ENCODE peak calls at places on chromosomes 1 and 21, in nine cellular contexts. J, O, V, Q, G, E, Z, P and R are unnamed samples.
A peak's percentile ranks its signal among the peaks of the same experiment; 100 is the strongest.

GRCh38 chr1:179881642-179882252 is 338 bp upstream of the TOR1AIP1 start:
- DNase-seq in J (peak; percentile 97), O (peak; percentile 62), V (peak; percentile 83), Q (no peak), G (no peak), E (peak; percentile 90), Z (peak; percentile 97), P (no peak), R (peak; percentile 87)

GRCh38 chr1:212012034-212012740 is 23.2 kb downstream of the INTS7 start:
- DNase-seq in J (peak; percentile 70), O (peak; percentile 89), V (peak; percentile 82), Q (peak; percentile 74), G (peak; percentile 75), E (peak; percentile 34), Z (peak; percentile 73), P (peak; percentile 71), R (peak; percentile 94)

GRCh38 chr21:30194701-30195299 is 21.1 kb downstream of the CLDN8 start:
- DNase-seq in J (no peak), O (peak; percentile 76), V (peak; percentile 81), Q (peak; percentile 38), G (peak; percentile 74), E (no peak), Z (peak; percentile 15), P (no peak), R (no peak)

GRCh38 chr21:37427221-37427620 is 60.6 kb downstream of the DYRK1A start:
- DNase-seq in J (no peak), O (peak; percentile 21), V (no peak), Q (no peak), G (no peak), E (no peak), Z (no peak), P (no peak), R (no peak)

GRCh38 chr1:93607814-93608187 is 73.8 kb downstream of the BCAR3 start:
- DNase-seq in J (no peak), O (peak; percentile 27), V (no peak), Q (no peak), G (no peak), E (peak; percentile 77), Z (no peak), P (no peak), R (peak; percentile 87)

GRCh38 chr1:156896490-156897033 is 3.0 kb downstream of the PEAR1 start:
- DNase-seq in J (peak; percentile 80), O (peak; percentile 96), V (peak; percentile 56), Q (no peak), G (peak; percentile 57), E (peak; percentile 92), Z (peak; percentile 84), P (peak; percentile 54), R (peak; percentile 98)

GRCh38 chr1:119987112-119987511 is 82.3 kb downstream of the NOTCH2 start:
- DNase-seq in J (peak; percentile 20), O (peak; percentile 80), V (no peak), Q (no peak), G (no peak), E (peak; percentile 97), Z (peak; percentile 88), P (no peak), R (peak; percentile 54)

GRCh38 chr1:41672173-41672572 is 187.7 kb upstream of the EDN2 start:
- DNase-seq in J (no peak), O (peak; percentile 94), V (no peak), Q (no peak), G (no peak), E (peak; percentile 81), Z (peak; percentile 53), P (no peak), R (peak; percentile 91)

GRCh38 chr1:223842784-223843183 is 3.0 kb downstream of the TP53BP2 start:
- DNase-seq in J (no peak), O (no peak), V (no peak), Q (no peak), G (no peak), E (no peak), Z (no peak), P (no peak), R (no peak)

GRCh38 chr1:213067366-213067765 is 16.3 kb downstream of the RPS6KC1 start:
- DNase-seq in J (no peak), O (no peak), V (no peak), Q (no peak), G (no peak), E (no peak), Z (no peak), P (no peak), R (peak; percentile 29)

GRCh38 chr1:69835924-69836323 is 268.2 kb downstream of the LRRC7 start:
- DNase-seq in J (no peak), O (no peak), V (no peak), Q (no peak), G (no peak), E (no peak), Z (no peak), P (no peak), R (no peak)

GRCh38 chr1:108320851-108321250 is 77.0 kb upstream of the NBPF4 start:
- DNase-seq in J (no peak), O (no peak), V (no peak), Q (no peak), G (no peak), E (no peak), Z (no peak), P (no peak), R (no peak)

GRCh38 chr1:206094024-206094423 is 23.2 kb downstream of the AVPR1B start:
- DNase-seq in J (no peak), O (no peak), V (no peak), Q (no peak), G (no peak), E (no peak), Z (no peak), P (no peak), R (no peak)

GRCh38 chr1:47189844-47190562 is at the start of gene PDZK1IP1:
- DNase-seq in J (peak; percentile 56), O (no peak), V (peak; percentile 46), Q (no peak), G (peak; percentile 67), E (peak; percentile 63), Z (peak; percentile 50), P (peak; percentile 47), R (peak; percentile 92)

GRCh38 chr21:34728479-34728878 is 59.7 kb downstream of the CLIC6 start:
- DNase-seq in J (no peak), O (peak; percentile 21), V (no peak), Q (no peak), G (no peak), E (no peak), Z (no peak), P (no peak), R (no peak)

GRCh38 chr1:117059334-117059677 is 820 bp upstream of the TTF2 start:
- DNase-seq in J (no peak), O (peak; percentile 56), V (no peak), Q (peak; percentile 85), G (no peak), E (no peak), Z (no peak), P (no peak), R (peak; percentile 43)

GRCh38 chr1:98949166-98949565 is 55.5 kb downstream of the PLPPR5 start:
- DNase-seq in J (no peak), O (no peak), V (no peak), Q (no peak), G (no peak), E (no peak), Z (no peak), P (no peak), R (no peak)

GRCh38 chr1:107670397-107670796 is 294.6 kb downstream of the VAV3 start:
- DNase-seq in J (no peak), O (no peak), V (no peak), Q (no peak), G (no peak), E (no peak), Z (no peak), P (no peak), R (peak; percentile 37)

GRCh38 chr1:43235451-43236121 is 34.2 kb upstream of the TMEM125 start:
- DNase-seq in J (no peak), O (peak; percentile 21), V (no peak), Q (no peak), G (no peak), E (no peak), Z (no peak), P (no peak), R (no peak)
- TF ChIP-seq CTCF in J (no peak), O (no peak), V (no peak), Q (no peak), G (no peak), E (no peak), Z (no peak), P (no peak), R (no peak)

GRCh38 chr1:200330770-200331428 is 78.9 kb downstream of the ZNF281 start:
- DNase-seq in J (no peak), O (no peak), V (peak; percentile 39), Q (no peak), G (peak; percentile 74), E (no peak), Z (no peak), P (no peak), R (no peak)
- H2AFZ ChIP-seq in J (peak overlapping the region; percentile 12), O (no peak overlapping the region), V (peak overlapping the region; percentile 57), Q (no peak overlapping the region), G (no peak overlapping the region), E (no peak overlapping the region), Z (no peak overlapping the region), P (no peak overlapping the region), R (no peak overlapping the region)

GRCh38 chr21:42218836-42219605 is at the start of gene ABCG1:
- DNase-seq in J (peak; percentile 18), O (peak; percentile 42), V (peak; percentile 87), Q (peak; percentile 70), G (peak; percentile 88), E (no peak), Z (no peak), P (peak; percentile 68), R (peak; percentile 58)
- H3K27ac ChIP-seq in J (peak within 1 kb of the TSS; percentile 53), O (no peak within 1 kb of the TSS), V (no peak within 1 kb of the TSS), Q (peak within 1 kb of the TSS; percentile 78), G (no peak within 1 kb of the TSS), E (no peak within 1 kb of the TSS), Z (no peak within 1 kb of the TSS), P (no peak within 1 kb of the TSS), R (no peak within 1 kb of the TSS)

DNA sequence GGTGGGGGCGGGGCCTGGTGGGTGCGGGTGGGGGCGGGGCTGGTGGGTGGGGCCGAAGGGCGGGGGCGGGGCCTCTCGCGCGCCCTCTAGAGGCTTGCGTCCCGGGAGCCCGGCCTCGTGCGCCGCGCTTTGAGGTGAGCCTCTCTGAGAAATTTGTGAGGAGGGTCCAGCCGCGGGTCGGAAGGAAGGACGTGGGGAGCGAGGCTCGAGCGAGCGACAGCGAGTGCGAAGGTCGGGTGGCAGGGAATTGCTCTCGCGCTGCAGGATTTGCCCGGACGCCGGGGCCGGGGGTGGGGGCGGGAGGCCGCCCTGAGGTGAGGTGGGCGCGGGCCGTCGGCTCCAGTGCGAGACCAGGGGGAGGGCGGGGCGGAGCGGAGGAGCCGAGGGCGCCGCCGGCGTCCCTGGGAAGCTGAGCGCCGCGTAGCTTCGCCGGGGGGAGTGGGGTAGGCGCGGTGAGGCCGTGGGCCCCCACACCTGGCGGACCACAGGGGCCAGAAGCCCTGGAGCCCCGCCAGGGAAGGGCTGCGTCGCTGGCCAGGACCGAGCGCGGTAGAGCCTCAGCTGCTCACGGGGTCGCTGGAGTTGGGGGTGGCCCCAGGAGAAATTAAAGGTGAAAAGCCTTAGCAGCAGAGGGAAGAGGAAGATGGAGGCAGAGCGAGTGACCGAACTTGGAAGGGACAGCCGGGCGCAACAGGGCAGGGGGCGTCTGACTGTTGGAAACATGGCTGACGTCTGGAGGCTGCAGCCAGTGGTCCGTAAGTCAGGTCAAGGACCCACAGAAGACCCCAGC is 754 bp upstream of the LSS start:
- DNase-seq in J (peak; percentile 51), O (peak; percentile 37), V (peak; percentile 30), Q (no peak), G (no peak), E (no peak), Z (no peak), P (no peak), R (no peak)
- TF ChIP-seq CTCF in J (peak; percentile 69), O (peak; percentile 51), V (peak; percentile 51), Q (peak; percentile 64), G (peak; percentile 53), E (peak; percentile 15), Z (peak; percentile 20), P (peak; percentile 58), R (peak; percentile 27)